ENCODE peak calls at places on chromosome 16, in five cellular contexts. Q, S, A, N and X are unnamed samples.

GRCh38 chr16:28012031-28012445 is 51.5 kb downstream of the GSG1L start:
- DNase-seq in Q (no peak), S (no peak), A (no peak), N (no peak), X (peak; percentile 21)

GRCh38 chr16:48447428-48447827 is 62.2 kb upstream of the SIAH1 start:
- DNase-seq in Q (no peak), S (no peak), A (no peak), N (no peak), X (no peak)

GRCh38 chr16:68901910-68902309 is 58.6 kb downstream of the TANGO6 start:
- DNase-seq in Q (no peak), S (no peak), A (no peak), N (no peak), X (no peak)

GRCh38 chr16:20318437-20318836 is 8.9 kb downstream of the GP2 start:
- DNase-seq in Q (no peak), S (no peak), A (no peak), N (no peak), X (no peak)

GRCh38 chr16:2813661-2814288 is 3.3 kb upstream of the PRSS21 start:
- DNase-seq in Q (no peak), S (no peak), A (no peak), N (no peak), X (no peak)

GRCh38 chr16:2701713-2702437 is 18.1 kb downstream of the PRSS27 start:
- DNase-seq in Q (no peak), S (no peak), A (no peak), N (no peak), X (no peak)

GRCh38 chr16:67173323-67173722 is 3.0 kb downstream of the NOL3 start:
- DNase-seq in Q (no peak), S (no peak), A (no peak), N (no peak), X (no peak)

GRCh38 chr16:69417537-69418199 is 6.8 kb upstream of the CYB5B start:
- DNase-seq in Q (no peak), S (no peak), A (no peak), N (no peak), X (no peak)

GRCh38 chr16:8963010-8963824 is 489 bp downstream of the USP7 start:
- DNase-seq in Q (no peak), S (no peak), A (no peak), N (peak; percentile 50), X (no peak)

GRCh38 chr16:57721356-57721755 is 14.2 kb upstream of the KATNB1 start:
- DNase-seq in Q (no peak), S (no peak), A (no peak), N (no peak), X (no peak)

GRCh38 chr16:29830774-29831173 is 10.5 kb downstream of the MVP start:
- DNase-seq in Q (no peak), S (no peak), A (no peak), N (no peak), X (no peak)

GRCh38 chr16:11712122-11712521 is 30.5 kb downstream of the TXNDC11 start:
- DNase-seq in Q (no peak), S (no peak), A (no peak), N (no peak), X (no peak)

GRCh38 chr16:83769397-83770008 is 38.3 kb upstream of the HSBP1 start:
- DNase-seq in Q (no peak), S (no peak), A (no peak), N (no peak), X (no peak)

GRCh38 chr16:89732142-89732917 is 11.0 kb downstream of the ZNF276 start:
- DNase-seq in Q (no peak), S (no peak), A (no peak), N (no peak), X (no peak)

GRCh38 chr16:57639172-57639571 is 10.7 kb downstream of the ADGRG1 start:
- DNase-seq in Q (no peak), S (no peak), A (no peak), N (peak; percentile 98), X (no peak)

GRCh38 chr16:85984947-85985451 is 86.0 kb downstream of the IRF8 start:
- DNase-seq in Q (no peak), S (no peak), A (no peak), N (no peak), X (no peak)